ENCODE peak calls at places on chromosomes 13 and 19, in six cellular contexts. A is coronary artery; R is small intestine; J is fibroblast of the aortic adventitia; O is naive thymus-derived CD4-positive, alpha-beta T cell; W is brain microvascular endothelial cell. V is an unnamed sample.
A peak's percentile ranks its signal among the peaks of the same experiment; 100 is the strongest.

GRCh38 chr13:74258951-74259350 is 124.7 kb upstream of the KLF12 start:
- DNase-seq in A (no peak), R (no peak), J (no peak), O (no peak), W (no peak), V (no peak)

GRCh38 chr13:81773263-81773662 is 1432.3 kb upstream of the SPRY2 start:
- DNase-seq in A (no peak), R (no peak), J (no peak), O (no peak), W (no peak), V (no peak)

GRCh38 chr19:35451278-35452096 is 3.4 kb downstream of the FFAR2 start:
- DNase-seq in A (no peak), R (no peak), J (no peak), O (no peak), W (no peak), V (no peak)

GRCh38 chr19:15022752-15023151 is 26.5 kb upstream of the CASP14 start:
- DNase-seq in A (no peak), R (no peak), J (no peak), O (no peak), W (no peak), V (no peak)

GRCh38 chr13:31859546-31859945 is 120.2 kb downstream of the RXFP2 start:
- DNase-seq in A (no peak), R (no peak), J (peak; percentile 5), O (no peak), W (no peak), V (peak; percentile 17)

GRCh38 chr19:29497241-29497640 is 28.6 kb upstream of the VSTM2B start:
- DNase-seq in A (peak; percentile 60), R (no peak), J (no peak), O (no peak), W (no peak), V (no peak)

GRCh38 chr13:21579754-21580316 is 24.1 kb downstream of the MICU2 start:
- DNase-seq in A (no peak), R (no peak), J (no peak), O (no peak), W (no peak), V (no peak)

GRCh38 chr19:18969953-18970659 is 29.1 kb upstream of the HOMER3 start:
- DNase-seq in A (no peak), R (no peak), J (no peak), O (no peak), W (no peak), V (no peak)

GRCh38 chr13:92913840-92914239 is 312.8 kb upstream of the GPC6 start:
- DNase-seq in A (no peak), R (no peak), J (no peak), O (no peak), W (no peak), V (no peak)

GRCh38 chr19:12840091-12841079 is 2.1 kb downstream of the MAST1 start:
- DNase-seq in A (no peak), R (peak; percentile 65), J (peak; percentile 50), O (peak; percentile 68), W (peak; percentile 84), V (no peak)
- H3K4me3 ChIP-seq in A (peak overlapping the region; percentile 1), R (no peak overlapping the region), J (peak overlapping the region; percentile 45), O (no peak overlapping the region), W (peak overlapping the region; percentile 26), V (peak overlapping the region; percentile 41)

DNA sequence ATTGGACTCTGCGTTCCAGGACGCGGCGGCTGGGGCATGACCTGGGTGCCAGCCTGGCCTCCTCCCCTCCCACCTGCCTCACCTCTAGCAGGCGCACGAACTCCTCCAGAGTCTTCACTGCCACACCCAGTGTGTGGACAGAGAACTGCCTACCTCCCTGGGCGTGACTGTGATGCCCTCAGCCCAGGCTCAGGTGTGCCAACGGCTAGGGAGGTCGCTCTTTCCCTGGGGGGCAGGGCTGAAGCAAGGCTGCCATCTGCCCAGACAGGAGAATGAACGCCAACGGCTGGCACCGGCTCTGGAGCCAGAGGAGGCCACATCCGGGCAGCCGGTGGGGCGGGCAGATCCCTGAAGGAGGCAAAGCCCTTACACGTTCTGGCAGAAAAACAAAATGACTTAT is 11.3 kb downstream of the NANOS3 start:
- DNase-seq in A (no peak), R (peak; percentile 89), J (no peak), O (no peak), W (no peak), V (no peak)
- H3K4me3 ChIP-seq in A (no peak overlapping the region), R (no peak overlapping the region), J (no peak overlapping the region), O (no peak overlapping the region), W (no peak overlapping the region), V (no peak overlapping the region)

GRCh38 chr13:71017607-71018006 is 849.4 kb downstream of the DACH1 start:
- DNase-seq in A (no peak), R (no peak), J (no peak), O (no peak), W (no peak), V (no peak)

GRCh38 chr13:71018544-71018943 is 848.5 kb downstream of the DACH1 start:
- DNase-seq in A (no peak), R (no peak), J (no peak), O (no peak), W (no peak), V (no peak)

GRCh38 chr13:71015021-71015420 is 852.0 kb downstream of the DACH1 start:
- DNase-seq in A (no peak), R (peak; percentile 4), J (no peak), O (no peak), W (no peak), V (no peak)

GRCh38 chr13:71015516-71015915 is 851.5 kb downstream of the DACH1 start:
- DNase-seq in A (no peak), R (no peak), J (no peak), O (no peak), W (no peak), V (no peak)
- H3K4me3 ChIP-seq in A (no peak overlapping the region), R (no peak overlapping the region), J (no peak overlapping the region), O (no peak overlapping the region), W (no peak overlapping the region), V (no peak overlapping the region)

DNA sequence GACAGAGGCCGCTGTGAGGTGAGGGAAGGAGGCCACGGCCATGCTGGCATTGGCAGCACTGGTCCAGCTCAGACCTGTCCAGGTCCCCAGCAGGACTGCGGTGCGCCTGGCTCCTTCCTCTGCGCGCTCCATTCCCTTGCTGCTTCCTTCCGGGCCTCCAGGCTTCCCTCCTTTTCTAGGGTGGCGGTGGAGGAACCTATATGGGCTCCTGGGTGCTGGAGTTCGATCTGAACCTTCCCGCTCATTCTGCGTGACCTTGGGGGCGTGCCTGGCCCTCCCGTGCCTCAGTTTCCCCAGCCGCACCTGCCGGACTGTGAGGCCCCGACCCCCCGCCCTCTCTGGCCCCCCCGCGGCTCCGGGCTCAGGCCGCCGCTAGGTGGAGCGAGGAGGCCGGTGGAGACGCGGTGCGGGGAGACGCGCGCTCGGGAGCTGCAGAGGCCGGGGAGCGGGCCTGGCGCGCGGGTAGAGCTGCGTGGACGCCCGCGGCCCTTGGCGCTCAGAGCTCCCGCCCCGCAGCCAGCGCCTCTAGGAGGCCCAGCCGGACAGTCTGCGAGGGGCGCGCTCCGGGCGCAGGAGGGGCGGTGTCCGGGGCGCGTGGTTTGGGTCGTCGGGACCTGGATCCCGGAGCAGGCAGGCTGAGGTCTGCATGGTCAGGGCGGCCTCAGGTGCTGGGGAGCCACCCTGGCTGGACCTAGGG is 29.9 kb downstream of the EFNA2 start:
- DNase-seq in A (no peak), R (peak; percentile 62), J (peak; percentile 37), O (peak; percentile 57), W (peak; percentile 8), V (no peak)
- H3K4me3 ChIP-seq in A (peak overlapping the region; percentile 44), R (no peak overlapping the region), J (no peak overlapping the region), O (no peak overlapping the region), W (no peak overlapping the region), V (peak overlapping the region; percentile 27)

DNA sequence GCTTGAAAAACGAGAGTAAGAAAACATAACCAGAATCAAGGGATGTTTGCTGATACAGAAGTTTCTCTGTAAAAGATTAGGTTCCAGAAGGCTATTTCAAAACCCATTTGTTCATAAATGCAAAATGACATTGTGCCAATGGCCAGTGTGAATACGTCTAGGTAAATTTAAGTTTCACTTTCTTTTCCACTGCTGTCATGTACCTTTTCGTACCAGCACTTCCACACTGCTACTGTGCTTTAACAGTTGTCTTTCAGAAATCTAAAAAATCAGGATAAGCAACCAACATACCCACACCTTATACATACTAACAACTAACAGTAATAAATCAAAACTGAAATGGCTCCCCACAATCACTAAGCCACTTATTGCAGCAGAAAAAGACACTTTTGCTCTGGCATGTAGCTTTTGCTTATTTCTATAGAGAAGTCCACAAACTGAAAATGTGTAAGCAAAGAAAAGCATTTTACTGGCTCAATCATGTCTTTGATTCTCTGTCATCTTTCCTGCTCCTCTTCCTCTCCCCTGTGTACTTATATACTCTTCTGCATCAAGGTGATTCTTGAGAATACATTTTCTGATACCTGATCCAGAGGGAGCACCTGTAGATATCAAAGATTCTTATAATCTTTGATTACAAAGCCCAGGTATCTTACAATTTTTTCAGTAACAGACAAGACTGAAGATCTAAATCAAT is 34.3 kb downstream of the ELF1 start:
- DNase-seq in A (no peak), R (peak; percentile 67), J (peak; percentile 54), O (no peak), W (no peak), V (no peak)
- H3K4me3 ChIP-seq in A (peak overlapping the region; percentile 53), R (no peak overlapping the region), J (peak overlapping the region; percentile 43), O (peak overlapping the region; percentile 49), W (no peak overlapping the region), V (no peak overlapping the region)

GRCh38 chr19:38360839-38361631 is 13.3 kb upstream of the PSMD8 start:
- DNase-seq in A (no peak), R (no peak), J (no peak), O (no peak), W (no peak), V (no peak)
- H3K4me3 ChIP-seq in A (peak overlapping the region; percentile 79), R (no peak overlapping the region), J (peak overlapping the region; percentile 69), O (peak overlapping the region; percentile 55), W (peak overlapping the region; percentile 62), V (peak overlapping the region; percentile 62)

GRCh38 chr13:25762795-25763377 is 288.9 kb downstream of the SHISA2 start:
- DNase-seq in A (no peak), R (no peak), J (no peak), O (peak; percentile 23), W (no peak), V (no peak)
- H3K4me3 ChIP-seq in A (no peak overlapping the region), R (no peak overlapping the region), J (no peak overlapping the region), O (no peak overlapping the region), W (no peak overlapping the region), V (no peak overlapping the region)

V was measured in skeletal muscle cell.